ENCODE peak calls at places on chromosomes 1 and 21, in four cellular contexts. J, S, O and D are unnamed samples.

GRCh38 chr1:66729130-66729922 is 22.9 kb upstream of the DYNLT5 start:
- DNase-seq in J (no peak), S (no peak), O (no peak), D (no peak)

GRCh38 chr1:76124196-76124595 is 49.6 kb downstream of the ST6GALNAC3 start:
- DNase-seq in S (no peak), J (no peak), O (no peak), D (no peak)

GRCh38 chr1:208864366-208864965 is 620.3 kb upstream of the PLXNA2 start:
- DNase-seq in J (no peak), O (no peak), S (no peak), D (no peak)

GRCh38 chr1:3518256-3518655 is 63.8 kb downstream of the ARHGEF16 start:
- DNase-seq in O (no peak), S (no peak), J (no peak), D (no peak)

GRCh38 chr1:56200446-56200845 is 378.9 kb downstream of the PLPP3 start:
- DNase-seq in O (no peak), J (no peak), S (no peak), D (no peak)

GRCh38 chr1:15965228-15965767 is 10.6 kb downstream of the ZBTB17 start:
- DNase-seq in S (no peak), O (peak; percentile 65), J (no peak), D (no peak)

GRCh38 chr1:36400825-36401601 is 3.3 kb upstream of the LSM10 start:
- DNase-seq in S (no peak), O (peak; percentile 64), J (peak; percentile 63), D (no peak)

GRCh38 chr21:36504067-36505058 is 24.4 kb upstream of the CLDN14 start:
- DNase-seq in O (no peak), J (no peak), S (peak; percentile 29), D (peak; percentile 18)

GRCh38 chr21:44006017-44006624 is 6.0 kb upstream of the TRAPPC10 start:
- DNase-seq in J (no peak), O (no peak), S (no peak), D (peak; percentile 10)